ENCODE peak calls at places on chromosome 6, in four cellular contexts. Z is AG09319, T is Peyer's patch, V is breast epithelium. C is an unnamed sample.

GRCh38 chr6:147117580-147117979 is 86.6 kb upstream of the STXBP5 start:
- DNase-seq in T (no peak), Z (no peak), V (no peak), C (no peak)

GRCh38 chr6:162450358-162450757 is 277.2 kb downstream of the PRKN start:
- DNase-seq in T (no peak), V (no peak), Z (no peak), C (no peak)

GRCh38 chr6:80316655-80317332 is 210.3 kb downstream of the BCKDHB start:
- DNase-seq in V (no peak), Z (no peak), T (no peak), C (no peak)

GRCh38 chr6:36682328-36683144 is 4.0 kb downstream of the CDKN1A start:
- DNase-seq in T (peak), V (peak), Z (no peak), C (peak)

GRCh38 chr6:113490356-113490755 is 366.8 kb upstream of the MARCKS start:
- DNase-seq in V (no peak), T (no peak), Z (no peak), C (no peak)

GRCh38 chr6:41712651-41713103 is 22.7 kb downstream of the TFEB start:
- DNase-seq in Z (no peak), T (no peak), V (peak), C (peak)

GRCh38 chr6:15336905-15337583 is 91.2 kb downstream of the JARID2 start:
- DNase-seq in Z (no peak), V (no peak), T (no peak), C (no peak)

GRCh38 chr6:113994934-113995342 is 24.0 kb upstream of the HDAC2 start:
- DNase-seq in Z (peak), T (no peak), V (no peak), C (no peak)

GRCh38 chr6:68317366-68317765 is 317.7 kb upstream of the ADGRB3 start:
- DNase-seq in T (no peak), V (no peak), Z (no peak), C (no peak)

GRCh38 chr6:68313911-68314310 is 321.2 kb upstream of the ADGRB3 start:
- DNase-seq in T (no peak), V (no peak), Z (no peak), C (no peak)
- TF ChIP-seq CTCF in T (no peak), V (no peak), Z (peak), C (no peak)

GRCh38 chr6:169805242-169805838 is 53.9 kb downstream of the ERMARD start:
- DNase-seq in V (no peak), Z (no peak), T (peak), C (no peak)
- TF ChIP-seq CTCF in V (no peak), Z (no peak), T (no peak), C (no peak)

GRCh38 chr6:132130530-132131298 is 179.5 kb upstream of the CCN2 start:
- DNase-seq in V (no peak), Z (no peak), T (no peak), C (no peak)

GRCh38 chr6:132126150-132126549 is 175.0 kb upstream of the CCN2 start:
- DNase-seq in V (no peak), T (no peak), Z (no peak), C (no peak)

GRCh38 chr6:132131777-132132176 is 180.6 kb upstream of the CCN2 start:
- DNase-seq in V (no peak), T (no peak), Z (peak), C (peak)

GRCh38 chr6:132131351-132131750 is 180.2 kb upstream of the CCN2 start:
- DNase-seq in Z (no peak), V (no peak), T (no peak), C (no peak)

GRCh38 chr6:132128424-132128823 is 177.3 kb upstream of the CCN2 start:
- DNase-seq in Z (no peak), T (no peak), V (no peak), C (no peak)
- TF ChIP-seq CTCF in Z (no peak), T (no peak), V (no peak), C (no peak)

GRCh38 chr6:78868124-78868523 is 773 bp downstream of the IRAK1BP1 start:
- DNase-seq in T (no peak), Z (no peak), V (no peak), C (no peak)

GRCh38 chr6:78867020-78867369 is 356 bp upstream of the IRAK1BP1 start:
- DNase-seq in V (no peak), T (no peak), Z (no peak), C (no peak)

GRCh38 chr6:78863576-78863975 is 3.8 kb upstream of the IRAK1BP1 start:
- DNase-seq in V (no peak), Z (no peak), T (no peak), C (no peak)

GRCh38 chr6:78864957-78865356 is 2.4 kb upstream of the IRAK1BP1 start:
- DNase-seq in V (no peak), Z (no peak), T (no peak), C (no peak)

GRCh38 chr6:78867370-78868040 is at the start of gene IRAK1BP1:
- DNase-seq in V (peak), T (peak), Z (peak), C (peak)
- TF ChIP-seq CTCF in V (no peak), T (no peak), Z (no peak), C (no peak)

DNA sequence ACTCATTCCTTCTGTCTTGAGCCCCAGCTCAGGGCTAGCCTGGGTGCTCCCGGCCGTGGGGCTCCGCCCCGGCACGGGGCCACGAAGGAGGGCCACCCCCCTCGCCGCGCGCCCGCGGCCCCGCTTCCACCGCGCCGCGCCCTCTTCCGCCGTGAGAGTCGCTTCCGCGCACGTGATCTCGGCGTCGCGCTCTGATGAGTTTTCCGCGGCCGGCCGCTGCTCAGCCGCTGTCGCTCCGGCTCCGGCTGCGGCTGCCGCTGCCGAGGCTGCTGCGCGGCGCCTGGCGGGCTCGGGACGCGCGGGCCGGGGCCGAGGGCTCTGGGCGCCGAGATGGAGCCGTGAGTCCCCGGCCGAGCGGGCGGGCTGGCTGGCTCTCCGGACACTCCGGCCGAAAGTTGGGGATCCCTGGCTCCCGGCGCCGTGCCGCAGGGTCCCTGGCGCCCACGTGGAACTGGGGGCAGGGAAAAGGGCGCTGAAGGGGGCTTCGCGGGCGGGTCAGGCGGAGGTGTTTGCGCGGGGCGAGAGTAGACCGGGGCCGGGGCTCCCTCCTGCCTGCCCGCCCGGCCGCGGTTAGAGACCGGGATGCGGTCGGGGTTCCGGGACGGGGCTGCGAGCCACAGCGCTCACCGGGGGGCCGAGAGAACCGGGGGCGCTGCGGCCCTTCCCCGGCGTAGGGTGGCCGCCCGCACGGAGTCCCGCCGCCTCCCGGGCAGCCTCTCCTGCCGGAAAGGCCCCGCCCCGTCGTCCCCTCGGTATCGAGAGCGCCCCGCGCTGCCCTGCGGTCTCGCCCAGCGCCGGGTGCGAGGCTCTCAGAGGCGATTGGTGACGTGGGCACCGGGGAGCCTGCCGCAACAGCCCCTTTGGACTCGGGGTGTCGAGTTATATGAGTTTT is at the start of gene TMEM181:
- DNase-seq in Z (peak), T (peak), V (peak), C (peak)
- TF ChIP-seq CTCF in Z (no peak), T (no peak), V (no peak), C (no peak)

GRCh38 chr6:32196682-32197616 is 4.5 kb upstream of the GPSM3 start:
- DNase-seq in Z (no peak), V (peak), T (no peak), C (no peak)
- TF ChIP-seq CTCF in Z (no peak), V (peak), T (no peak), C (no peak)

GRCh38 chr6:33392168-33392947 is 735 bp downstream of the KIFC1 start:
- DNase-seq in T (no peak), Z (no peak), V (no peak), C (no peak)

GRCh38 chr6:33390767-33391277 is 801 bp upstream of the KIFC1 start:
- DNase-seq in T (no peak), Z (no peak), V (no peak), C (no peak)

GRCh38 chr6:33392979-33393378 is 1.4 kb downstream of the KIFC1 start:
- DNase-seq in V (no peak), T (no peak), Z (no peak), C (no peak)

GRCh38 chr6:33390173-33390572 is 1.4 kb upstream of the KIFC1 start:
- DNase-seq in Z (no peak), V (no peak), T (no peak), C (no peak)

DNA sequence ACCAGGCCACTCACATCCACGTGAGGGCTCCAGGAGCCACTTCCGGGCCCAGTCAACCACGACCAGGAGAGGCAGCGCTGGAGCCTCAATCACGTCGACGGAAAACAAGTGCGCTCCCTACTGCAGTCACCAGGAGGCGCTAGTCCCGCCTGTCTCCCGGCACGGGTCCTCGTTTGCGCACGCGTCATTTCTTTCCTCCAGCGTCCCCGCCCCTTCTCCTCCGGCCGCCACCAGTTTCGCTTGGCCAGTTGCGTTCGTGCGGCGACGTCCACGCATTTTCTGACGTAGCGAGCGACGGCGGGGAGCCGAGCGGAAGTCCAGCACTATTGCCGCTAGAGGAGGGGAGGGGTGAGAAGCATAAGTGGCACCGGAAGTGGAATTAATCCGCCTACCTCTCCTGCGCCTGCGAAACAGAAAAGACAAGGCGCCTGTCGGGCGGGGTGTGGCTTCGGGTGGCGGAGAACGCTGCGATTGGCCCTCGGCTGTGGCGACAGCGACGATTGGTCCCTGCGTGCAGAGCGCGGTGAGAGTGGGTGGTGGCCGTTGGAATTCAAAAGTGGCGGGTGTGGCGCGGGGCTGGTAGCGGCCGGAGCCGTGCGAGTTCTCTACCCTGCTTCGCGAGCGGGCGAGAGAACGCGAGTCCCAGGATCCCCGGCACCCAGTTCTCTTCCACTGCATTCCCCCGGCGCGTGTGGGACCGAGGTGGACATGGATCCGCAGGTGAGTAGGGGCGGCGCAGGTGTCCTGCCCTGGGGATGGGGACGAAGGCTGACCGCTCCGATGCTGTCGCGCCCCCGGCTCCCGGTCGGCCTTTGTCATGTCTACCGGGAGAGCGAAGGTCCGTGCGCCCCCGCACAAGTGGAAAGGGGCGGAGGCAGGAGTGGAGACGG is at the start of gene KIFC1:
- DNase-seq in Z (peak), T (peak), V (peak), C (peak)
- TF ChIP-seq CTCF in Z (peak), T (peak), V (peak), C (peak)

DNA sequence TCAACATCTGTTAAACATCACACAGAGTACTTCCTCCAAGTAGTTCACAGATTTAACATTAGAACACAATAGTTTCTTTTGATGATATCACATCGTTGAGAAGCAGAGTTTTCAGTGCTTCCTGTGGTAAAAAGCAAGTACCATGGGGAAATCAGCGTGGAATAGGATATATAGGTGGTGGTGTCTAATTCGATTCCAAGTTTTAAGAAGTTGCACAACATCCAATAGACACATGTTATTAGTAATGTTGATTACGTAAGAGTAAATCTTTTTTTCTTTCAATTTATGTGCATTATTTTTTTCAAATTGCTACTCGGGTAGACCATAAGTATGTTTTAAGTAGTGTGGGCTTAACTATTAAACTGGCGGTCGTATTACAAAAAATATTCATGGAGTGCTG is 360.7 kb downstream of the NKAIN2 start:
- DNase-seq in V (no peak), Z (no peak), T (no peak), C (no peak)
- TF ChIP-seq CTCF in V (no peak), Z (no peak), T (no peak), C (no peak)

DNA sequence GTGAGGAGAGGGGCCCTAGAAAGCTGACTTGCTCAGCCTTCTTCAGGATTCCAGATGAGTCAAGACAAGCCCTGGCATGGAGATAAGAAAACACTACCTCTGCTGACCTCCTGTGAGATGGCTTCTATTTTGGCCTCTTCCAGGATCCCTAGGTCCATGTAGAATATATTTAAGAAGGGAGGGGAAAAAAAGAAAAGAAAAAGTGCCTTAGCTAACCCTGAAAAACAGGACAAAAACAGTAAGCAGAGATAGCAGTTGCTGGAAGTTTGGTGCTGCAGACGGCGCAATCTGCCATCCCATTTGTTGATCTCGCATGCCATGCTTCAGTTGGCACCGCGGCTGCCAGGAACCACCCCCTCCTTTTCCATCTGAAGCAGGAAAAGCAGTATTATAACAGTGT is 100.0 kb downstream of the ARMC2 start:
- DNase-seq in V (peak), T (no peak), Z (no peak), C (no peak)
- TF ChIP-seq CTCF in V (no peak), T (no peak), Z (no peak), C (no peak)

GRCh38 chr6:6962086-6962485 is 145.7 kb upstream of the RREB1 start:
- DNase-seq in T (no peak), Z (no peak), V (no peak), C (no peak)

GRCh38 chr6:6960571-6961251 is 147.1 kb upstream of the RREB1 start:
- DNase-seq in T (no peak), V (no peak), Z (no peak), C (no peak)

GRCh38 chr6:6966127-6966526 is 141.6 kb upstream of the RREB1 start:
- DNase-seq in T (no peak), Z (no peak), V (no peak), C (no peak)

GRCh38 chr6:6964675-6965074 is 143.1 kb upstream of the RREB1 start:
- DNase-seq in Z (no peak), V (no peak), T (no peak), C (no peak)

DNA sequence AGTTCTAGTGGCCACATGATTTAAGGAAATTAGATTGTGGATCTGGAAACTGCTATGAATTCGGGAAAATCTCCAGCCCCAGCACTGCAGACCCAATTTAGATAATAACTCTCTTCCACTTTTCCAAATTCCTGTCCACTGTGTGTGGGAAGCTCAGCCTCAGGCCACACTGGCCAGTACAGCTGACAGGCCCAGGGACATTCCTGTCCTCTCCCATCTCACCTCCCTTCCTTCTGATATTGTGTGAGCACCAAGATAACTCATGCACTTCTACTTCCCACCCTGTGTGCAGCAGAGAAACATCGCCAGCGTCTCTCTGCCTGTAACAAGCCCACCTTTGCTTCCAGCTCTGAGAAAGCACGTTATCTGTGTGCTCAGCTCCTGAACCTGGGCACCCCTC is 145.1 kb upstream of the RREB1 start:
- DNase-seq in T (no peak), Z (no peak), V (no peak), C (no peak)
- TF ChIP-seq CTCF in T (no peak), Z (no peak), V (no peak), C (no peak)

C was measured in gastrocnemius medialis.